ENCODE peak calls at places on chromosomes 13 and 19, in five cellular contexts. O is lower lobe of right lung, L is GM23248, A is lower leg skin, Z is psoas muscle. P is an unnamed sample.

GRCh38 chr19:55206664-55207500 is 2.4 kb downstream of the PTPRH start:
- DNase-seq in O (peak; percentile 63), L (peak; percentile 96), A (peak; percentile 72), Z (peak; percentile 83), P (no peak)

GRCh38 chr13:98103942-98104880 is 38.7 kb upstream of the FARP1 start:
- DNase-seq in A (no peak), L (peak; percentile 46), Z (no peak), O (no peak), P (no peak)

GRCh38 chr13:111962431-111962891 is 104.5 kb upstream of the SOX1 start:
- DNase-seq in A (no peak), L (no peak), O (no peak), Z (no peak), P (no peak)

GRCh38 chr13:69704311-69704710 is 403.3 kb upstream of the ATXN8OS start:
- DNase-seq in L (no peak), Z (no peak), O (no peak), A (no peak), P (no peak)

GRCh38 chr13:51870616-51871015 is 8.8 kb downstream of the CCDC70 start:
- DNase-seq in A (no peak), O (no peak), L (no peak), Z (no peak), P (no peak)

GRCh38 chr19:3798137-3798536 is 12.0 kb upstream of the MATK start:
- DNase-seq in Z (no peak), A (no peak), O (no peak), L (no peak), P (no peak)

GRCh38 chr19:35704218-35704617 is at the start of gene ZBTB32:
- DNase-seq in A (no peak), L (peak; percentile 74), O (no peak), Z (no peak), P (no peak)

GRCh38 chr13:112227031-112227430 is 149.1 kb upstream of the SPACA7 start:
- DNase-seq in O (no peak), A (no peak), L (no peak), Z (no peak), P (no peak)

GRCh38 chr19:1431759-1432506 is 6.3 kb upstream of the RPS15 start:
- DNase-seq in Z (no peak), A (no peak), O (no peak), L (no peak), P (no peak)

GRCh38 chr19:4504297-4504701 is 14.0 kb downstream of the PLIN4 start:
- DNase-seq in Z (no peak), O (no peak), L (no peak), A (no peak), P (no peak)

GRCh38 chr13:29547135-29547534 is 48.4 kb downstream of the SLC7A1 start:
- DNase-seq in L (no peak), O (no peak), A (no peak), Z (no peak), P (no peak)

GRCh38 chr19:34996978-34997640 is 3.0 kb upstream of the GRAMD1A start:
- DNase-seq in A (no peak), Z (no peak), O (peak; percentile 24), L (no peak), P (no peak)